ENCODE peak calls at places on chromosomes 3 and 15, in four cellular contexts. One of them, this sample, is unnamed.
A peak's percentile ranks its signal among the peaks of the same experiment; 100 is the strongest.

GRCh38 chr3:107366766-107367165 is 10.5 kb upstream of the CCDC54 start:
- DNase-seq in tibial artery: no peak
- DNase-seq in suprapubic skin: no peak
- DNase-seq in BJ: no peak
- DNase-seq in this sample: no peak

GRCh38 chr3:102081587-102082289 is 232.4 kb downstream of the NFKBIZ start:
- DNase-seq in suprapubic skin: no peak
- DNase-seq in BJ: no peak
- DNase-seq in tibial artery: no peak
- DNase-seq in this sample: no peak

GRCh38 chr15:32656091-32656860 is 14.8 kb downstream of the SCG5 start:
- DNase-seq in BJ: no peak
- DNase-seq in suprapubic skin: no peak
- DNase-seq in tibial artery: no peak
- DNase-seq in this sample: no peak

GRCh38 chr3:50926868-50927267 is 252.1 kb downstream of the DOCK3 start:
- DNase-seq in suprapubic skin: no peak
- DNase-seq in tibial artery: no peak
- DNase-seq in BJ: no peak
- DNase-seq in this sample: no peak

GRCh38 chr3:8649757-8650156 is 5.2 kb upstream of the SSUH2 start:
- DNase-seq in tibial artery: no peak
- DNase-seq in suprapubic skin: no peak
- DNase-seq in BJ: no peak
- DNase-seq in this sample: no peak

GRCh38 chr3:20776717-20777116 is 590.7 kb upstream of the SGO1 start:
- DNase-seq in BJ: no peak
- DNase-seq in tibial artery: no peak
- DNase-seq in suprapubic skin: no peak
- DNase-seq in this sample: no peak

GRCh38 chr3:184757010-184757651 is 45.3 kb upstream of the MAGEF1 start:
- DNase-seq in suprapubic skin: peak; percentile 85
- DNase-seq in tibial artery: peak; percentile 67
- DNase-seq in BJ: no peak
- DNase-seq in this sample: no peak

GRCh38 chr15:67720556-67721175 is 104.6 kb upstream of the SKOR1 start:
- DNase-seq in BJ: no peak
- DNase-seq in tibial artery: no peak
- DNase-seq in suprapubic skin: no peak
- DNase-seq in this sample: no peak

GRCh38 chr3:128996741-128997140 is 2.9 kb upstream of the CFAP92 start:
- DNase-seq in BJ: no peak
- DNase-seq in tibial artery: no peak
- DNase-seq in suprapubic skin: no peak
- DNase-seq in this sample: no peak

GRCh38 chr3:23157331-23157730 is 45.8 kb upstream of the UBE2E2 start:
- DNase-seq in tibial artery: no peak
- DNase-seq in suprapubic skin: no peak
- DNase-seq in BJ: no peak
- DNase-seq in this sample: no peak
- TF ChIP-seq CTCF in tibial artery: no peak
- TF ChIP-seq CTCF in suprapubic skin: no peak
- TF ChIP-seq CTCF in BJ: no peak
- TF ChIP-seq CTCF in this sample: no peak

GRCh38 chr15:99387769-99388168 is 136.5 kb downstream of the LRRC28 start:
- DNase-seq in tibial artery: no peak
- DNase-seq in suprapubic skin: no peak
- DNase-seq in BJ: no peak
- DNase-seq in this sample: no peak

GRCh38 chr15:99390667-99391066 is 139.4 kb downstream of the LRRC28 start:
- DNase-seq in suprapubic skin: no peak
- DNase-seq in BJ: no peak
- DNase-seq in tibial artery: no peak
- DNase-seq in this sample: no peak

GRCh38 chr15:99385865-99386264 is 134.6 kb downstream of the LRRC28 start:
- DNase-seq in suprapubic skin: no peak
- DNase-seq in tibial artery: peak; percentile 49
- DNase-seq in BJ: no peak
- DNase-seq in this sample: no peak

GRCh38 chr15:99386429-99386828 is 135.1 kb downstream of the LRRC28 start:
- DNase-seq in suprapubic skin: no peak
- DNase-seq in tibial artery: no peak
- DNase-seq in BJ: no peak
- DNase-seq in this sample: no peak

GRCh38 chr15:99384992-99385669 is 133.8 kb downstream of the LRRC28 start:
- DNase-seq in tibial artery: no peak
- DNase-seq in suprapubic skin: no peak
- DNase-seq in BJ: no peak
- DNase-seq in this sample: no peak
- TF ChIP-seq CTCF in tibial artery: no peak
- TF ChIP-seq CTCF in suprapubic skin: no peak
- TF ChIP-seq CTCF in BJ: no peak
- TF ChIP-seq CTCF in this sample: no peak

DNA sequence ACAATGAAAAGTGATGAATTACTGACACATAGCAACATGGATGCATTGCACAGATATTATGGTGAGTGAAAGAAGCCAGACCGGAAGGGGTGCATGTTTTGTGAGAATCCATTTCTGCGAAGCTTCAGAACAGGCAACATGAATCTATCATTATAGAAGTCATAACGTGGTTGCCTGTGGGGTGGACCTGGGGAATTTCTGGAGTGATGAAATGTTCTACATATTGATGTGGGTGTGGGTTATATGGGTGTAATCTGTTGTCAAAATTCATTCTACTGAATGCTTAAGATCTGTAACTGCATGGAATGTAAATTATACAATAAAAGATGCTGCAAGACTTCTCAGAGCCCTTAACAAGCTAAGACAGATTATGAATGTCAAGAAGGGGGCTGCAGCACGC is 25.2 kb upstream of the TSPAN3 start:
- DNase-seq in BJ: no peak
- DNase-seq in tibial artery: no peak
- DNase-seq in suprapubic skin: no peak
- DNase-seq in this sample: no peak
- TF ChIP-seq CTCF in BJ: no peak
- TF ChIP-seq CTCF in tibial artery: no peak
- TF ChIP-seq CTCF in suprapubic skin: no peak
- TF ChIP-seq CTCF in this sample: no peak

DNA sequence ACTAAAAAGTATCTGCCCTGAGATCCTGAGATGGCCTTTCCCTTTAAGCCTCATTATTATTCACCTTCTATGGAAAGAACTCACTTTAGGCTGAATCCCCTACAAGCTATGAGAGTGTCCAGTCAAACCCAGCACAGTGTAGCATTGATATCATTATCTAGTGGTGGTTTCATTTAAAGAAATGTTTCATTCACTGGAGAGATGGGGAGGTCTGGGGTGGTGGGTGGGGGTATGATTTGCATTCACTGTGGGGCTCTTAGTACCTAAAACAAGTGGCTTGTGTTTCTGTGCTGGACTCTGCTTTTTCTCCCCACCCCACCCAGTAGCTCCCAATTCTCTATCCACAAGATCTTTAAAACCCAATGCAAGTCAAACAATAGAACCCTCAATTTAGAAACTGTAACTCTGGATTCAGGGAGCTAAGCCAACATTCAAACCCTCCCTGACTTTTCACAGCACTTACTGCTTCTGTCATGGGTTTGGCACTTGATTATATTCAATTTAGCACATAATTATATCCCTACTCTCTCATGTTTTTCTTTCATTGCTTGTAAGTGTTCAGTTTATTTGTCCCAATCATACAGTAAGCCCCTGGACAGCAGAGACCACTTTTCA is 310.6 kb upstream of the THBS1 start:
- DNase-seq in tibial artery: no peak
- DNase-seq in suprapubic skin: no peak
- DNase-seq in BJ: no peak
- DNase-seq in this sample: no peak
- TF ChIP-seq CTCF in tibial artery: no peak
- TF ChIP-seq CTCF in suprapubic skin: no peak
- TF ChIP-seq CTCF in BJ: no peak
- TF ChIP-seq CTCF in this sample: no peak